ENCODE peak calls at places on chromosomes 13 and 19, in eight cellular contexts. C, T, K, S, R, L, F and E are unnamed samples.
A peak's percentile ranks its signal among the peaks of the same experiment; 100 is the strongest.

GRCh38 chr13:76711515-76712182 is 174.6 kb downstream of the KCTD12 start:
- DNase-seq in C (peak; percentile 32), T (no peak), K (peak; percentile 39), S (peak; percentile 74), R (peak; percentile 10), L (peak; percentile 96), F (no peak), E (no peak)

GRCh38 chr13:103282571-103283450 is 216.6 kb upstream of the SLC10A2 start:
- DNase-seq in C (no peak), T (no peak), K (no peak), S (no peak), R (peak; percentile 45), L (peak; percentile 45), F (no peak), E (no peak)

GRCh38 chr13:41900918-41901317 is 60.0 kb downstream of the VWA8 start:
- DNase-seq in C (no peak), T (no peak), K (no peak), S (no peak), R (peak; percentile 16), L (no peak), F (no peak), E (no peak)

GRCh38 chr19:9037415-9038062 is 27.3 kb upstream of the MUC16 start:
- DNase-seq in C (peak; percentile 24), T (no peak), K (no peak), S (no peak), R (no peak), L (no peak), F (no peak), E (no peak)

GRCh38 chr13:29131881-29132668 is 311.9 kb downstream of the MTUS2 start:
- DNase-seq in C (no peak), T (no peak), K (no peak), S (no peak), R (no peak), L (no peak), F (no peak), E (no peak)

GRCh38 chr13:45207319-45207718 is 6.5 kb upstream of the KCTD4 start:
- DNase-seq in C (no peak), T (no peak), K (no peak), S (no peak), R (no peak), L (no peak), F (no peak), E (no peak)

GRCh38 chr19:33385956-33386355 is 12.4 kb downstream of the CEBPG start:
- DNase-seq in C (peak; percentile 40), T (no peak), K (no peak), S (no peak), R (no peak), L (no peak), F (no peak), E (no peak)

GRCh38 chr13:20553309-20553708 is 13.6 kb upstream of the IFT88 start:
- DNase-seq in C (no peak), T (no peak), K (no peak), S (no peak), R (no peak), L (peak; percentile 51), F (no peak), E (no peak)

GRCh38 chr19:48321372-48321621 is 4.1 kb upstream of the EMP3 start:
- DNase-seq in C (peak; percentile 98), T (peak; percentile 97), K (peak; percentile 99), S (peak; percentile 99), R (peak; percentile 99), L (peak; percentile 93), F (peak; percentile 100), E (peak; percentile 98)